ENCODE peak calls at places on chromosomes 7 and 10, in eight cellular contexts. E is A549, B is IMR-90, P is left ventricle myocardium inferior, X is lower lobe of right lung, N is tibial artery, U is HFF-Myc, Z is right lobe of liver. A is an unnamed sample.

GRCh38 chr7:82109288-82109687 is 334.3 kb downstream of the CACNA2D1 start:
- DNase-seq in E (no peak), X (no peak), U (peak; percentile 15), Z (no peak), N (no peak), P (no peak), B (peak; percentile 58), A (no peak)

GRCh38 chr7:96920713-96921112 is 84.6 kb upstream of the DLX6 start:
- DNase-seq in X (no peak), N (no peak), B (no peak), Z (no peak), P (no peak), E (no peak), U (no peak), A (no peak)

GRCh38 chr10:75363431-75363830 is 38.1 kb downstream of the ZNF503 start:
- DNase-seq in B (no peak), P (no peak), Z (no peak), N (no peak), U (no peak), X (no peak), E (no peak), A (no peak)

GRCh38 chr7:142883145-142883544 is 2.4 kb downstream of the TRPV6 start:
- DNase-seq in N (peak; percentile 7), E (no peak), U (no peak), X (no peak), Z (peak; percentile 0), B (no peak), P (no peak), A (no peak)

GRCh38 chr10:36534471-36535002 is 590.9 kb upstream of the ANKRD30A start:
- DNase-seq in E (peak; percentile 3), Z (no peak), X (no peak), U (peak; percentile 66), N (no peak), P (no peak), B (peak; percentile 95), A (no peak)

GRCh38 chr7:70598976-70599375 is 533.0 kb upstream of the GALNT17 start:
- DNase-seq in P (no peak), U (no peak), N (no peak), X (no peak), Z (no peak), B (no peak), E (no peak), A (no peak)

GRCh38 chr7:116776610-116777289 is 85.6 kb upstream of the CAPZA2 start:
- DNase-seq in N (no peak), E (peak; percentile 75), P (no peak), B (peak; percentile 85), U (peak; percentile 66), X (no peak), Z (no peak), A (no peak)

GRCh38 chr7:46716926-46717325 is 795.9 kb upstream of the IGFBP3 start:
- DNase-seq in N (no peak), E (no peak), B (no peak), Z (no peak), X (no peak), P (no peak), U (no peak), A (no peak)

GRCh38 chr7:158394936-158395335 is 192.7 kb downstream of the PTPRN2 start:
- DNase-seq in E (peak; percentile 75), X (peak; percentile 62), U (no peak), Z (no peak), B (no peak), N (no peak), P (peak; percentile 25), A (peak; percentile 16)

GRCh38 chr10:986137-986825 is 2.0 kb upstream of the GTPBP4 start:
- DNase-seq in X (peak; percentile 84), E (no peak), P (no peak), B (peak; percentile 79), N (no peak), U (no peak), Z (no peak), A (no peak)

GRCh38 chr7:82810558-82811259 is 352.0 kb downstream of the PCLO start:
- DNase-seq in B (peak; percentile 83), E (peak; percentile 34), N (no peak), U (peak; percentile 85), P (no peak), X (no peak), Z (no peak), A (no peak)

DNA sequence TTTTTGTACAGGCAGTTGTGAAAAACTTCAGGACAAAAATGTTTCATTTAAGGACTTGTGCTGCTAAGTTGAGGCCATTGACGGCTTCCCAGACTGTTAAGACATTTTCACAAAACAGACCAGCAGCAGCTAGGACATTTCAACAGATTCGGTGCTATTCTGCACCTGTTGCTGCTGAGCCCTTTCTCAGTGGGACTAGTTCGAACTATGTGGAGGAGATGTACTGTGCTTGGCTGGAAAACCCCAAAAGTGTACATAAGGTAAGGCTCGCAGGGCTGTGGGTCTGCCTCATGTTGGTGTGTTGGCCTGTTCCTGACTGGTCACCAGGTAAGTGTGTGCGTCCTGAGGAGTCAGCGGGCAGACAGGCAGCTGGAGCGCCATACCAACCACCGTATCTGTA is 17.9 kb downstream of the OGDH start:
- DNase-seq in Z (no peak), B (no peak), U (no peak), N (no peak), X (no peak), E (no peak), P (no peak), A (no peak)
- H3K4me3 ChIP-seq in Z (no peak overlapping the region), B (no peak overlapping the region), U (no peak overlapping the region), N (no peak overlapping the region), X (no peak overlapping the region), E (no peak overlapping the region), P (no peak overlapping the region), A (no peak overlapping the region)

GRCh38 chr7:64046041-64046389 is 781 bp downstream of the ZNF727 start:
- DNase-seq in P (peak; percentile 15), Z (no peak), X (no peak), N (no peak), B (no peak), E (no peak), U (no peak), A (no peak)
- H3K4me3 ChIP-seq in P (peak overlapping the region; percentile 73), Z (no peak overlapping the region), X (peak overlapping the region; percentile 66), N (peak overlapping the region; percentile 59), B (no peak overlapping the region), E (no peak overlapping the region), U (no peak overlapping the region), A (no peak overlapping the region)

GRCh38 chr10:96376483-96376882 is 17.7 kb upstream of the OPALIN start:
- DNase-seq in P (no peak), N (no peak), Z (no peak), U (no peak), E (no peak), X (no peak), B (no peak), A (no peak)

GRCh38 chr10:96374639-96374984 is 15.8 kb upstream of the OPALIN start:
- DNase-seq in U (no peak), N (no peak), E (no peak), B (no peak), P (no peak), Z (no peak), X (no peak), A (no peak)

GRCh38 chr10:96377816-96378294 is 19.1 kb upstream of the OPALIN start:
- DNase-seq in P (peak; percentile 69), E (no peak), X (no peak), N (no peak), B (no peak), U (no peak), Z (no peak), A (no peak)

GRCh38 chr10:96374004-96374403 is 15.2 kb upstream of the OPALIN start:
- DNase-seq in X (no peak), B (no peak), N (no peak), U (no peak), E (no peak), Z (no peak), P (no peak), A (no peak)

DNA sequence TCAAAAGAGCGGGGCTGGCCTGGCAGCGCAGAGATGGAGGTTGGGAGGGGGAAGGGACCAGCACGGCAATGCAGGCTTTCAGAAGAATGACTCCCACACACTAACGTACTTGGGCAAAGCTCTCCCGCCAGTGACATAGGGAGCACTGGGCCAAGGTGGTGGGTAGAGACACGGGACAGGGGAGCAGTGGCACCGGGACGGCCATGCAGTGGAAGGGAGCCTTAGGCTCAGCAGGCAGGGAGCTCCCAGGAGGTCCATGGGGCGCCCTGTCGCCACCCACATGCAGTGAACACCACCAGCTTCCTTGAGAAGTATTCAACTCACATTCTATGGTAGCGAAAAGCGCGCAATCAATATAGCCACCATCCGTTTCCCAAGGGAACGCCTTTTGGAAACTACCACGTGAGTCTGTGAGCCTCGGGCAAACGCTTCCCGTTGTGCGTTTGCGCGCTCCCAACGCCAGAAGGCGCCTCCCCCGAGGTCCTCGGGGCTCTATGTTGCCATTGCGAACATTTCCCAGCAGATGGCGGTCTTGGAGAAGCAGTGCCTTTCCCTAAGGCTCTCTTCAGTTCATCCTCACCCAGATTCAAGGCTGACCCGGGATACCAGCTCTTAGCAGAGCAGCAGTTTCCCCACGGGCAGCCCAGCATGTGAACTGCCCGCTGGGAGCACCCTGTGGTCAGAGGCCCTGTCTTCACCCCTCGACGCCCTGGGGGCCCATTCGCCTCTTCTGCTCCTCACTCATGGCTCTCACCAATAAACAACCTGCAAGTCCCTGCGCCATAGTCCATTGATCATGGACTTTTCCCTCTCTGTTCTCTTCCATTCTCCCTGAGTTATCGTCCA is 16.4 kb upstream of the OPALIN start:
- DNase-seq in B (peak; percentile 77), N (peak; percentile 82), E (peak; percentile 97), Z (peak; percentile 90), P (peak; percentile 87), U (peak; percentile 84), X (peak; percentile 87), A (peak; percentile 23)
- H3K4me3 ChIP-seq in B (peak overlapping the region; percentile 36), N (peak overlapping the region; percentile 50), E (peak overlapping the region; percentile 42), Z (peak overlapping the region; percentile 36), P (peak overlapping the region; percentile 65), U (peak overlapping the region; percentile 41), X (peak overlapping the region; percentile 54), A (peak overlapping the region; percentile 68)

GRCh38 chr7:18370689-18371088 is 124.9 kb upstream of the HDAC9 start:
- DNase-seq in N (no peak), E (no peak), P (no peak), U (no peak), B (no peak), X (no peak), Z (no peak), A (no peak)
- H3K4me3 ChIP-seq in N (no peak overlapping the region), E (no peak overlapping the region), P (no peak overlapping the region), U (no peak overlapping the region), B (no peak overlapping the region), X (no peak overlapping the region), Z (no peak overlapping the region), A (no peak overlapping the region)